ENCODE peak calls at places on chromosomes 4 and X, in four cellular contexts. K is lower lobe of right lung, J is tibial artery, Q is RWPE2. Z is an unnamed sample.

GRCh38 chr4:182922551-182923284 is 5.5 kb upstream of the DCTD start:
- DNase-seq in J (no peak), K (no peak), Q (no peak), Z (peak; percentile 9)

GRCh38 chr4:18691431-18692200 is 670.1 kb upstream of the LCORL start:
- DNase-seq in K (no peak), J (no peak), Q (no peak), Z (no peak)

GRCh38 chrX:43211570-43211969 is 433.6 kb upstream of the PPP1R2C start:
- DNase-seq in J (no peak), K (no peak), Q (no peak), Z (no peak)

GRCh38 chr4:174358823-174359222 is 75.1 kb downstream of the CEP44 start:
- DNase-seq in Q (no peak), J (no peak), K (no peak), Z (peak; percentile 77)

GRCh38 chr4:154328030-154328429 is 163.6 kb downstream of the DCHS2 start:
- DNase-seq in K (no peak), Q (no peak), J (no peak), Z (no peak)

GRCh38 chrX:17839269-17839668 is 21.8 kb downstream of the RAI2 start:
- DNase-seq in J (no peak), K (no peak), Q (no peak), Z (no peak)

GRCh38 chrX:133781174-133781573 is 204.2 kb downstream of the GPC3 start:
- DNase-seq in J (no peak), K (no peak), Q (no peak), Z (no peak)

GRCh38 chr4:47705326-47705981 is 132.4 kb downstream of the CORIN start:
- DNase-seq in J (no peak), Q (no peak), K (no peak), Z (peak; percentile 38)

GRCh38 chrX:6383911-6384310 is 151.0 kb downstream of the VCX3A start:
- DNase-seq in J (no peak), Q (no peak), K (no peak), Z (no peak)

GRCh38 chr4:148216866-148217814 is 225.1 kb downstream of the NR3C2 start:
- DNase-seq in Q (no peak), J (no peak), K (no peak), Z (peak; percentile 54)

GRCh38 chr4:117610706-117611308 is 423.5 kb upstream of the NDST3 start:
- DNase-seq in J (no peak), K (no peak), Q (no peak), Z (no peak)

GRCh38 chr4:138398297-138398696 is 156.1 kb upstream of the SLC7A11 start:
- DNase-seq in J (no peak), K (no peak), Q (no peak), Z (no peak)

GRCh38 chr4:59597536-59598232 is 1602.4 kb upstream of the ADGRL3 start:
- DNase-seq in Q (no peak), K (no peak), J (no peak), Z (no peak)

GRCh38 chr4:95358320-95358889 is 190.4 kb downstream of the UNC5C start:
- DNase-seq in K (no peak), Q (no peak), J (no peak), Z (no peak)

GRCh38 chr4:152990471-152991131 is 54.5 kb downstream of the FHDC1 start:
- DNase-seq in K (no peak), J (no peak), Q (no peak), Z (no peak)

GRCh38 chrX:119753639-119754257 is 4.6 kb upstream of the SOWAHD start:
- DNase-seq in K (no peak), Q (no peak), J (no peak), Z (peak; percentile 41)

GRCh38 chrX:46279925-46280313 is 265.3 kb downstream of the ZNF674 start:
- DNase-seq in K (no peak), Q (no peak), J (no peak), Z (no peak)

GRCh38 chrX:80747832-80748231 is 61.8 kb downstream of the BRWD3 start:
- DNase-seq in K (no peak), Q (no peak), J (no peak), Z (no peak)

GRCh38 chr4:121072080-121072835 is at the start of gene NDNF:
- DNase-seq in K (peak; percentile 80), Q (no peak), J (peak; percentile 74), Z (peak; percentile 34)

GRCh38 chr4:146638801-146639351 is at the start of gene POU4F2:
- DNase-seq in J (no peak), Q (no peak), K (no peak), Z (peak; percentile 25)

GRCh38 chr4:105306158-105306781 is 159.6 kb downstream of the TET2 start:
- DNase-seq in K (no peak), Q (no peak), J (no peak), Z (no peak)

GRCh38 chr4:30720021-30720655 is at the start of gene PCDH7:
- DNase-seq in K (no peak), J (peak; percentile 70), Q (no peak), Z (peak; percentile 72)

GRCh38 chrX:150291014-150291413 is 72.1 kb upstream of the MAMLD1 start:
- DNase-seq in K (no peak), Q (no peak), J (no peak), Z (no peak)

GRCh38 chr4:159046683-159047082 is 56.2 kb upstream of the RAPGEF2 start:
- DNase-seq in J (no peak), Q (no peak), K (no peak), Z (no peak)

GRCh38 chrX:46620505-46620904 is 46.9 kb downstream of the CHST7 start:
- DNase-seq in J (no peak), K (no peak), Q (no peak), Z (no peak)

GRCh38 chr4:127503111-127503510 is 129.6 kb upstream of the INTU start:
- DNase-seq in K (no peak), Q (no peak), J (no peak), Z (peak; percentile 77)

GRCh38 chr4:21991050-21991449 is 42.5 kb upstream of the KCNIP4 start:
- DNase-seq in K (no peak), Q (no peak), J (no peak), Z (peak; percentile 5)

GRCh38 chrX:99703467-99703866 is 706.6 kb downstream of the PCDH19 start:
- DNase-seq in J (no peak), Q (no peak), K (no peak), Z (no peak)

DNA sequence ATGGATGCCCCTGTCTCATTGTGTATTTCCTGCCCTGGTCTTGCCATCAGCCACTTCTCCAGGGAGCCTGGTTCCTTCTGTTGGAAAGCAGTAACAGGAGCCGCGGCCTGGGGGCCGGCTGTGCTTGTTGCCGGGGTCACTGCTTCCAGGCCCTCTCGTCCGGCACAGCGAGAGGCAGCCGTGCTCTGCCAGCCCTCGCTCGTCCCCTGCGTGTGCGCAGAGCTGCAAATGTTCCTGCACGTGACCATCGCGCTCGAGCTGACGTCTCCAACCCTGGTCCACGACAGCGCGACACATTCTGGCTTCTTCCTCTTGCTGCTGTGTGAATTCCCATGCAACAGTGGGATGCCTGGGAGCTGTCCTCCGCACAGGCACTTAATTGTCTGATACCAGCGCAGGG is 12.2 kb downstream of the PDE6B start:
- DNase-seq in K (peak; percentile 26), J (no peak), Q (peak; percentile 51), Z (no peak)
- H3K4me3 ChIP-seq in K (no peak overlapping the region), J (no peak overlapping the region), Q (no peak overlapping the region), Z (no peak overlapping the region)

GRCh38 chrX:115946059-115946458 is 224.5 kb upstream of the AGTR2 start:
- DNase-seq in Q (no peak), K (no peak), J (no peak), Z (no peak)

GRCh38 chrX:115949900-115950822 is 220.4 kb upstream of the AGTR2 start:
- DNase-seq in Q (no peak), K (no peak), J (no peak), Z (no peak)

GRCh38 chrX:115952417-115953092 is 218.0 kb upstream of the AGTR2 start:
- DNase-seq in K (no peak), J (no peak), Q (no peak), Z (no peak)

GRCh38 chrX:115948018-115948923 is 222.3 kb upstream of the AGTR2 start:
- DNase-seq in K (no peak), J (no peak), Q (no peak), Z (no peak)
- TF ChIP-seq CTCF in K (no peak), J (no peak), Q (no peak), Z (no peak)

GRCh38 chr4:168153596-168154440 is 61.5 kb downstream of the ANXA10 start:
- DNase-seq in Q (no peak), K (peak; percentile 87), J (peak; percentile 73), Z (peak; percentile 92)
- H3K4me3 ChIP-seq in Q (peak overlapping the region; percentile 5), K (peak overlapping the region; percentile 37), J (peak overlapping the region; percentile 27), Z (peak overlapping the region; percentile 26)

DNA sequence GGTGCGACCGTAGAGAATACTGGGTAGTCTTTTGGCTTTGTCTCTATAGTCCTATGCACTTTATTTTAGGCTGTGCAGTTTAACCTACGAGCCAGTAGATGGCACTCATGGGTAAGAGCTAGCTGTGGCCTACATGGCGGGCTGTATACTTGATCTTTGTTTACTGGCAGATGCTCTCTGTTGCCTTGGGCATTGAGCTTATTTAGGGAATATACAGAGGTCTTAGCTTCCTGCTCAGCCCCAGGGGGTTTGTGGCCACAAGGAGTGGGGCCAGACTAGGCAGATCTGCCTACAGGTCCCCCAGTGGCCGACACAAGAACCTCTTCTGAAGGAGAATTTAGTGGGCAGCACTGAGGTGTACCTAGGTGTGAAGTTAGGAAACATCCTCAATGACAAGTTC is 227.6 kb upstream of the HDX start:
- DNase-seq in Q (no peak), J (no peak), K (no peak), Z (peak; percentile 10)
- TF ChIP-seq CTCF in Q (peak; percentile 78), J (peak; percentile 68), K (peak; percentile 63), Z (peak; percentile 80)

GRCh38 chr4:173288698-173289350 is 45.3 kb downstream of the HMGB2 start:
- DNase-seq in J (no peak), Q (no peak), K (no peak), Z (no peak)
- H3K4me3 ChIP-seq in J (no peak overlapping the region), Q (no peak overlapping the region), K (peak overlapping the region; percentile 33), Z (no peak overlapping the region)

GRCh38 chr4:7238300-7238960 is 46.1 kb downstream of the SORCS2 start:
- DNase-seq in K (no peak), J (no peak), Q (no peak), Z (no peak)
- TF ChIP-seq CTCF in K (no peak), J (no peak), Q (peak; percentile 18), Z (no peak)

DNA sequence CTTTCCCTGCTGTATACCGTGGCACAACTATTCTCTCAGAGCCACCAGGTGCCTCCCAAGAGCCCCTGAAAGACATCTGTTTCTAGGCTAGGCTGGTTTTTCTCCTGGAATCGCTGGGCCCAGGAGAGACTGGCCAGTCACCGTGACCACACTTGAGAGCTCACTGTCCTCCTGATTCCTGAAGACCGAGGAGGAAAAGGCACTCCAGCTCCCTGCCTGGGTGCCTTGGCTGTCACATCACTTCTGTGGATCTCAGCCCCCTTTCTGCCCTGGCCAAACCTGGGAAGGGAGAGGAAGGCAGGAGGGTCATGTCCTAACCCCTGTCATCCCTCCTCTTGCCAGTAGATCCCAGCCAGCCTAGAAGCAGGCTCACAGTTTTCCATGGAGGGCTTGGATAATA is 54.7 kb upstream of the LAS1L start:
- DNase-seq in K (no peak), J (no peak), Q (no peak), Z (no peak)
- H3K4me3 ChIP-seq in K (peak overlapping the region; percentile 42), J (no peak overlapping the region), Q (no peak overlapping the region), Z (no peak overlapping the region)

Z was measured in astrocyte of the spinal cord.